ENCODE peak calls at places on chromosomes 16 and 17, in nine cellular contexts. Y is GM12891, P is HFF-Myc, S is HAP-1, I is H54, Q is astrocyte of the hippocampus, F is GM10248, L is posterior vena cava, C is NCI-H2107. X is an unnamed sample.

GRCh38 chr16:84774810-84775209 is 45.0 kb upstream of the CRISPLD2 start:
- DNase-seq in Y (no peak), P (no peak), S (no peak), I (peak), Q (peak), F (no peak), L (no peak), C (no peak), X (no peak)

GRCh38 chr16:979859-980594 is 1.5 kb upstream of the SOX8 start:
- DNase-seq in Y (no peak), P (no peak), S (no peak), I (no peak), Q (no peak), F (no peak), L (peak), C (no peak), X (no peak)

GRCh38 chr16:7443966-7444365 is 111.3 kb downstream of the RBFOX1 start:
- DNase-seq in Y (no peak), P (no peak), S (no peak), I (no peak), Q (no peak), F (no peak), L (no peak), C (no peak), X (no peak)

GRCh38 chr17:62790554-62790953 is 17.6 kb downstream of the MARCHF10 start:
- DNase-seq in Y (no peak), P (peak), S (no peak), I (no peak), Q (peak), F (no peak), L (no peak), C (no peak), X (no peak)

GRCh38 chr17:46771601-46772012 is 46.9 kb downstream of the WNT3 start:
- DNase-seq in Y (no peak), P (no peak), S (peak), I (peak), Q (peak), F (peak), L (no peak), C (no peak), X (no peak)

GRCh38 chr17:29159286-29159860 is 20.8 kb downstream of the MYO18A start:
- DNase-seq in Y (no peak), P (no peak), S (no peak), I (no peak), Q (peak), F (no peak), L (no peak), C (no peak), X (no peak)

GRCh38 chr17:50892101-50892776 is 26.1 kb upstream of the TOB1 start:
- DNase-seq in Y (no peak), P (no peak), S (no peak), I (no peak), Q (no peak), F (no peak), L (no peak), C (no peak), X (no peak)

GRCh38 chr17:81926451-81927144 is 937 bp downstream of the MAFG start:
- DNase-seq in Y (peak), P (no peak), S (peak), I (peak), Q (peak), F (peak), L (peak), C (no peak), X (no peak)

GRCh38 chr17:65515959-65516948 is 45.2 kb downstream of the AXIN2 start:
- DNase-seq in Y (no peak), P (no peak), S (no peak), I (no peak), Q (peak), F (no peak), L (peak), C (no peak), X (no peak)

GRCh38 chr17:2250140-2251095 is 53.2 kb downstream of the SMG6 start:
- DNase-seq in Y (no peak), P (no peak), S (no peak), I (no peak), Q (no peak), F (no peak), L (no peak), C (no peak), X (no peak)

GRCh38 chr17:75688209-75688771 is 21.2 kb downstream of the SAP30BP start:
- DNase-seq in Y (no peak), P (no peak), S (no peak), I (no peak), Q (peak), F (no peak), L (peak), C (no peak), X (no peak)

GRCh38 chr17:64687959-64688358 is 25.9 kb upstream of the SMURF2 start:
- DNase-seq in Y (no peak), P (no peak), S (no peak), I (no peak), Q (no peak), F (no peak), L (no peak), C (no peak), X (no peak)